ENCODE peak calls at places on chromosomes 12 and 14, in six cellular contexts. One of them, this sample, is unnamed.

GRCh38 chr14:73173092-73173735 is 36.9 kb downstream of the PSEN1 start:
- DNase-seq in WERI-Rb-1: no peak
- DNase-seq in uterus: no peak
- DNase-seq in cardiac muscle cell: peak; percentile 35
- DNase-seq in MM.1S: peak; percentile 12
- DNase-seq in stomach: no peak
- DNase-seq in this sample: peak; percentile 53

GRCh38 chr14:68285421-68286179 is 466.0 kb downstream of the RAD51B start:
- DNase-seq in WERI-Rb-1: no peak
- DNase-seq in uterus: no peak
- DNase-seq in cardiac muscle cell: no peak
- DNase-seq in MM.1S: no peak
- DNase-seq in stomach: no peak
- DNase-seq in this sample: no peak

GRCh38 chr14:28975084-28975483 is 208.5 kb downstream of the FOXG1 start:
- DNase-seq in WERI-Rb-1: no peak
- DNase-seq in uterus: no peak
- DNase-seq in cardiac muscle cell: no peak
- DNase-seq in MM.1S: no peak
- DNase-seq in stomach: no peak
- DNase-seq in this sample: no peak

GRCh38 chr14:102472815-102473158 is 36.8 kb downstream of the ANKRD9 start:
- DNase-seq in WERI-Rb-1: no peak
- DNase-seq in uterus: no peak
- DNase-seq in cardiac muscle cell: no peak
- DNase-seq in MM.1S: no peak
- DNase-seq in stomach: no peak
- DNase-seq in this sample: no peak

GRCh38 chr14:30921788-30922187 is 47.4 kb downstream of the COCH start:
- DNase-seq in WERI-Rb-1: no peak
- DNase-seq in uterus: no peak
- DNase-seq in cardiac muscle cell: no peak
- DNase-seq in MM.1S: no peak
- DNase-seq in stomach: no peak
- DNase-seq in this sample: no peak

GRCh38 chr12:53892760-53893159 is 45.9 kb upstream of the HOXC13 start:
- DNase-seq in WERI-Rb-1: no peak
- DNase-seq in uterus: no peak
- DNase-seq in cardiac muscle cell: no peak
- DNase-seq in MM.1S: peak; percentile 31
- DNase-seq in stomach: no peak
- DNase-seq in this sample: no peak

GRCh38 chr12:126784328-126784921 is 1482.5 kb upstream of the TMEM132C start:
- DNase-seq in WERI-Rb-1: peak; percentile 85
- DNase-seq in uterus: no peak
- DNase-seq in cardiac muscle cell: peak; percentile 71
- DNase-seq in MM.1S: peak; percentile 44
- DNase-seq in stomach: peak; percentile 39
- DNase-seq in this sample: peak; percentile 63

GRCh38 chr14:72666610-72667009 is 227.3 kb downstream of the DPF3 start:
- DNase-seq in WERI-Rb-1: no peak
- DNase-seq in uterus: no peak
- DNase-seq in cardiac muscle cell: no peak
- DNase-seq in MM.1S: no peak
- DNase-seq in stomach: no peak
- DNase-seq in this sample: no peak

GRCh38 chr12:119916111-119916510 is 39.0 kb upstream of the CIT start:
- DNase-seq in WERI-Rb-1: no peak
- DNase-seq in uterus: no peak
- DNase-seq in cardiac muscle cell: no peak
- DNase-seq in MM.1S: no peak
- DNase-seq in stomach: no peak
- DNase-seq in this sample: no peak

GRCh38 chr14:87002831-87003230 is 990.2 kb downstream of the GALC start:
- DNase-seq in WERI-Rb-1: no peak
- DNase-seq in uterus: no peak
- DNase-seq in cardiac muscle cell: no peak
- DNase-seq in MM.1S: no peak
- DNase-seq in stomach: no peak
- DNase-seq in this sample: peak; percentile 39

GRCh38 chr12:27667540-27667939 is 28.7 kb upstream of the REP15 start:
- DNase-seq in WERI-Rb-1: no peak
- DNase-seq in uterus: no peak
- DNase-seq in cardiac muscle cell: no peak
- DNase-seq in MM.1S: peak; percentile 97
- DNase-seq in stomach: no peak
- DNase-seq in this sample: no peak

GRCh38 chr12:6688543-6688999 is 604 bp downstream of the ZNF384 start:
- DNase-seq in WERI-Rb-1: no peak
- DNase-seq in uterus: no peak
- DNase-seq in cardiac muscle cell: peak; percentile 35
- DNase-seq in MM.1S: peak; percentile 26
- DNase-seq in stomach: peak; percentile 49
- DNase-seq in this sample: no peak

GRCh38 chr12:727321-727720 is 25.1 kb upstream of the WNK1 start:
- DNase-seq in WERI-Rb-1: no peak
- DNase-seq in uterus: no peak
- DNase-seq in cardiac muscle cell: no peak
- DNase-seq in MM.1S: no peak
- DNase-seq in stomach: no peak
- DNase-seq in this sample: no peak

GRCh38 chr14:100660498-100661339 is 66.0 kb upstream of the DLK1 start:
- DNase-seq in WERI-Rb-1: no peak
- DNase-seq in uterus: no peak
- DNase-seq in cardiac muscle cell: no peak
- DNase-seq in MM.1S: no peak
- DNase-seq in stomach: no peak
- DNase-seq in this sample: no peak

GRCh38 chr12:132710422-132711168 is at the start of gene PGAM5:
- DNase-seq in WERI-Rb-1: peak; percentile 84
- DNase-seq in uterus: peak; percentile 79
- DNase-seq in cardiac muscle cell: peak; percentile 87
- DNase-seq in MM.1S: peak; percentile 77
- DNase-seq in stomach: peak; percentile 93
- DNase-seq in this sample: peak; percentile 70

GRCh38 chr14:53356361-53357150 is 203.4 kb upstream of the DDHD1 start:
- DNase-seq in WERI-Rb-1: no peak
- DNase-seq in uterus: no peak
- DNase-seq in cardiac muscle cell: no peak
- DNase-seq in MM.1S: no peak
- DNase-seq in stomach: no peak
- DNase-seq in this sample: peak; percentile 11

GRCh38 chr12:125470838-125471775 is 405.9 kb downstream of the AACS start:
- DNase-seq in WERI-Rb-1: no peak
- DNase-seq in uterus: no peak
- DNase-seq in cardiac muscle cell: no peak
- DNase-seq in MM.1S: no peak
- DNase-seq in stomach: no peak
- DNase-seq in this sample: no peak

GRCh38 chr12:47757840-47758583 is 668 bp downstream of the RAPGEF3 start:
- DNase-seq in WERI-Rb-1: no peak
- DNase-seq in uterus: peak; percentile 50
- DNase-seq in cardiac muscle cell: no peak
- DNase-seq in MM.1S: no peak
- DNase-seq in stomach: peak; percentile 52
- DNase-seq in this sample: no peak

GRCh38 chr12:109855377-109855776 is 22.2 kb upstream of the TRPV4 start:
- DNase-seq in WERI-Rb-1: no peak
- DNase-seq in uterus: no peak
- DNase-seq in cardiac muscle cell: no peak
- DNase-seq in MM.1S: no peak
- DNase-seq in stomach: no peak
- DNase-seq in this sample: no peak

GRCh38 chr12:7190268-7191055 is 976 bp downstream of the PEX5 start:
- DNase-seq in WERI-Rb-1: peak; percentile 14
- DNase-seq in uterus: peak; percentile 44
- DNase-seq in cardiac muscle cell: peak; percentile 25
- DNase-seq in MM.1S: no peak
- DNase-seq in stomach: no peak
- DNase-seq in this sample: peak; percentile 20

GRCh38 chr12:15477761-15478160 is 155.5 kb downstream of the PTPRO start:
- DNase-seq in WERI-Rb-1: no peak
- DNase-seq in uterus: no peak
- DNase-seq in cardiac muscle cell: no peak
- DNase-seq in MM.1S: no peak
- DNase-seq in stomach: no peak
- DNase-seq in this sample: peak; percentile 5

GRCh38 chr12:96225003-96225855 is 31.1 kb downstream of the ELK3 start:
- DNase-seq in WERI-Rb-1: no peak
- DNase-seq in uterus: peak; percentile 59
- DNase-seq in cardiac muscle cell: peak; percentile 20
- DNase-seq in MM.1S: peak; percentile 27
- DNase-seq in stomach: no peak
- DNase-seq in this sample: no peak

GRCh38 chr14:79659995-79660975 is 551.0 kb downstream of the DIO2 start:
- DNase-seq in WERI-Rb-1: peak; percentile 30
- DNase-seq in uterus: no peak
- DNase-seq in cardiac muscle cell: no peak
- DNase-seq in MM.1S: no peak
- DNase-seq in stomach: no peak
- DNase-seq in this sample: no peak

GRCh38 chr14:23296012-23296777 is 6.5 kb downstream of the PPP1R3E start:
- DNase-seq in WERI-Rb-1: no peak
- DNase-seq in uterus: no peak
- DNase-seq in cardiac muscle cell: no peak
- DNase-seq in MM.1S: no peak
- DNase-seq in stomach: no peak
- DNase-seq in this sample: no peak

GRCh38 chr14:23294734-23295561 is 7.7 kb downstream of the PPP1R3E start:
- DNase-seq in WERI-Rb-1: peak; percentile 40
- DNase-seq in uterus: no peak
- DNase-seq in cardiac muscle cell: peak; percentile 73
- DNase-seq in MM.1S: peak; percentile 24
- DNase-seq in stomach: peak; percentile 50
- DNase-seq in this sample: peak; percentile 79

GRCh38 chr14:23297878-23298277 is 4.8 kb downstream of the PPP1R3E start:
- DNase-seq in WERI-Rb-1: no peak
- DNase-seq in uterus: no peak
- DNase-seq in cardiac muscle cell: no peak
- DNase-seq in MM.1S: no peak
- DNase-seq in stomach: no peak
- DNase-seq in this sample: no peak

GRCh38 chr14:23299186-23299521 is 3.5 kb downstream of the PPP1R3E start:
- DNase-seq in WERI-Rb-1: no peak
- DNase-seq in uterus: no peak
- DNase-seq in cardiac muscle cell: no peak
- DNase-seq in MM.1S: no peak
- DNase-seq in stomach: no peak
- DNase-seq in this sample: no peak

DNA sequence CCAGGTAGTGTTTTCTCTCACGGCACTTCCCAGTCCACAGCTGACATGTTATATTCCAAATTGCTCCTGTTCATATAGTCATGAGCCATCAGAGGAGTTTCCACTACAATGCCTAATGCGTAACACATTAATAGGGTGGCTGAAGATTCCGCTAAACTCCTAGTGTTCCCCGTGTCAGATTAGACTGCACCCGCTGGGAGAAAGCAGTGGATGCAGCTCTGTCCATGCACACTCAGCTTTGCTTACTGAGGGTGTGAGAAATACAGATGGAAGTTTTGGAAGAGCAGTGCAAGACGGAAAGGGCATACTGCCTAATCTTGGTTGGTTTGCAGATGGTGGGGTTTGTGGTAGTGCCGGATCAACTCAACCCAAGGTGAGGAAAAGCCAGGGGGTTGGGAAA is 5.6 kb downstream of the PPP1R3E start:
- DNase-seq in WERI-Rb-1: no peak
- DNase-seq in uterus: no peak
- DNase-seq in cardiac muscle cell: no peak
- DNase-seq in MM.1S: no peak
- DNase-seq in stomach: no peak
- DNase-seq in this sample: no peak
- H3K27me3 ChIP-seq in WERI-Rb-1: no peaks in the 10 kb centered on the region
- H3K27me3 ChIP-seq in uterus: no peaks in the 10 kb centered on the region
- H3K27me3 ChIP-seq in cardiac muscle cell: no peaks in the 10 kb centered on the region
- H3K27me3 ChIP-seq in MM.1S: no peaks in the 10 kb centered on the region
- H3K27me3 ChIP-seq in stomach: no peaks in the 10 kb centered on the region
- H3K27me3 ChIP-seq in this sample: no peaks in the 10 kb centered on the region

GRCh38 chr12:106855221-106855758 is 80.8 kb downstream of the RIC8B start:
- DNase-seq in WERI-Rb-1: no peak
- DNase-seq in uterus: no peak
- DNase-seq in cardiac muscle cell: no peak
- DNase-seq in MM.1S: no peak
- DNase-seq in stomach: no peak
- DNase-seq in this sample: no peak
- H3K27ac ChIP-seq in WERI-Rb-1: no peak overlapping the region
- H3K27ac ChIP-seq in uterus: no peak overlapping the region
- H3K27ac ChIP-seq in cardiac muscle cell: no peak overlapping the region
- H3K27ac ChIP-seq in MM.1S: no peak overlapping the region
- H3K27ac ChIP-seq in stomach: no peak overlapping the region
- H3K27ac ChIP-seq in this sample: no peak overlapping the region

GRCh38 chr14:36498938-36499337 is 21.1 kb downstream of the NKX2-1 start:
- DNase-seq in WERI-Rb-1: no peak
- DNase-seq in uterus: no peak
- DNase-seq in cardiac muscle cell: no peak
- DNase-seq in MM.1S: no peak
- DNase-seq in stomach: no peak
- DNase-seq in this sample: no peak
- H3K27me3 ChIP-seq in WERI-Rb-1: peaks cover 82% of the 10 kb centered on the region
- H3K27me3 ChIP-seq in uterus: peaks cover 45% of the 10 kb centered on the region
- H3K27me3 ChIP-seq in cardiac muscle cell: peaks cover 100% of the 10 kb centered on the region
- H3K27me3 ChIP-seq in MM.1S: no peaks in the 10 kb centered on the region
- H3K27me3 ChIP-seq in stomach: peaks cover 2% of the 10 kb centered on the region
- H3K27me3 ChIP-seq in this sample: peaks cover 7% of the 10 kb centered on the region

GRCh38 chr12:69686731-69687130 is 12.4 kb downstream of the BEST3 start:
- DNase-seq in WERI-Rb-1: no peak
- DNase-seq in uterus: no peak
- DNase-seq in cardiac muscle cell: no peak
- DNase-seq in MM.1S: peak; percentile 66
- DNase-seq in stomach: no peak
- DNase-seq in this sample: no peak
- H3K27ac ChIP-seq in WERI-Rb-1: no peak overlapping the region
- H3K27ac ChIP-seq in uterus: no peak overlapping the region
- H3K27ac ChIP-seq in cardiac muscle cell: no peak overlapping the region
- H3K27ac ChIP-seq in MM.1S: peak overlapping the region; percentile 36
- H3K27ac ChIP-seq in stomach: no peak overlapping the region
- H3K27ac ChIP-seq in this sample: no peak overlapping the region

DNA sequence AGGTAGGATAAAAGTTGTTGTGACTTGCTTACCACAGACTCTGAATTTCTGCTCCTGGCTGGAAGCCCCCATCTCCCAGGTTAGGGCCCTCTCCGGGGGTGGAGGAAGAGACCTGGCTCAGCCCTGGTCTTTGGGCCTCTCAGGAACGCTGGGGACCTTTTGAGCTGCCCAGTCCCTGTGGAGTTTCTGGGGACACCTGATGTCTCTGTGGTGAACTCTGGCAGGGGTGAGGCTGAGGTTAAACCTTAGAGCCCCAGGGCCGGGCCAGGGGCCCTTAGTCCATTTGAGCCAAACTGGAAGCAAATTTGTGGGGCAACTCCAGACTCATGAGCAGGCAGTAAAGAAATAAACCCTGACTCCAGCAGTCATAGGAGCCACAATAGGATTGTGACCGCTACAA is 112.1 kb downstream of the ADGRD1 start:
- DNase-seq in WERI-Rb-1: no peak
- DNase-seq in uterus: peak; percentile 2
- DNase-seq in cardiac muscle cell: no peak
- DNase-seq in MM.1S: no peak
- DNase-seq in stomach: no peak
- DNase-seq in this sample: no peak
- H3K27me3 ChIP-seq in WERI-Rb-1: no peaks in the 10 kb centered on the region
- H3K27me3 ChIP-seq in uterus: no peaks in the 10 kb centered on the region
- H3K27me3 ChIP-seq in cardiac muscle cell: no peaks in the 10 kb centered on the region
- H3K27me3 ChIP-seq in MM.1S: peaks cover 11% of the 10 kb centered on the region
- H3K27me3 ChIP-seq in stomach: no peaks in the 10 kb centered on the region
- H3K27me3 ChIP-seq in this sample: peaks cover 12% of the 10 kb centered on the region

GRCh38 chr12:2053675-2054070 is 886 bp downstream of the CACNA1C start:
- DNase-seq in WERI-Rb-1: no peak
- DNase-seq in uterus: peak; percentile 68
- DNase-seq in cardiac muscle cell: peak; percentile 60
- DNase-seq in MM.1S: no peak
- DNase-seq in stomach: no peak
- DNase-seq in this sample: no peak
- H3K27ac ChIP-seq in WERI-Rb-1: no peak overlapping the region
- H3K27ac ChIP-seq in uterus: peak overlapping the region; percentile 97
- H3K27ac ChIP-seq in cardiac muscle cell: peak overlapping the region; percentile 83
- H3K27ac ChIP-seq in MM.1S: no peak overlapping the region
- H3K27ac ChIP-seq in stomach: peak overlapping the region; percentile 79
- H3K27ac ChIP-seq in this sample: no peak overlapping the region